ENCODE peak calls at places on chromosomes 16 and 17, in eight cellular contexts. One of them, this sample, is unnamed.

GRCh38 chr17:74768069-74768762 is 7.9 kb downstream of the NAT9 start:
- DNase-seq in stomach: peak; percentile 89
- DNase-seq in heart right ventricle: peak; percentile 78
- DNase-seq in colonic mucosa: no peak
- DNase-seq in H9: no peak
- DNase-seq in OCI-LY7: no peak
- DNase-seq in HFFc6: peak; percentile 62
- DNase-seq in BJ: no peak
- DNase-seq in this sample: peak; percentile 50

GRCh38 chr17:49798182-49798581 is 9.7 kb downstream of the KAT7 start:
- DNase-seq in stomach: no peak
- DNase-seq in heart right ventricle: no peak
- DNase-seq in colonic mucosa: no peak
- DNase-seq in H9: no peak
- DNase-seq in OCI-LY7: no peak
- DNase-seq in HFFc6: no peak
- DNase-seq in BJ: no peak
- DNase-seq in this sample: no peak

GRCh38 chr16:86225905-86226371 is 284.4 kb upstream of the FOXF1 start:
- DNase-seq in stomach: peak; percentile 22
- DNase-seq in heart right ventricle: no peak
- DNase-seq in colonic mucosa: no peak
- DNase-seq in H9: no peak
- DNase-seq in OCI-LY7: no peak
- DNase-seq in HFFc6: no peak
- DNase-seq in BJ: no peak
- DNase-seq in this sample: no peak

GRCh38 chr17:69415431-69415830 is 934 bp downstream of the MAP2K6 start:
- DNase-seq in stomach: no peak
- DNase-seq in heart right ventricle: no peak
- DNase-seq in colonic mucosa: no peak
- DNase-seq in H9: no peak
- DNase-seq in OCI-LY7: peak; percentile 13
- DNase-seq in HFFc6: no peak
- DNase-seq in BJ: no peak
- DNase-seq in this sample: no peak

GRCh38 chr17:41639492-41640473 is 15.4 kb upstream of the KRT17 start:
- DNase-seq in stomach: no peak
- DNase-seq in heart right ventricle: no peak
- DNase-seq in colonic mucosa: no peak
- DNase-seq in H9: no peak
- DNase-seq in OCI-LY7: no peak
- DNase-seq in HFFc6: no peak
- DNase-seq in BJ: no peak
- DNase-seq in this sample: no peak

GRCh38 chr17:45775148-45775547 is 9.0 kb upstream of the CRHR1 start:
- DNase-seq in stomach: no peak
- DNase-seq in heart right ventricle: no peak
- DNase-seq in colonic mucosa: no peak
- DNase-seq in H9: no peak
- DNase-seq in OCI-LY7: no peak
- DNase-seq in HFFc6: no peak
- DNase-seq in BJ: no peak
- DNase-seq in this sample: no peak

GRCh38 chr17:3946711-3947235 is 17.5 kb downstream of the ATP2A3 start:
- DNase-seq in stomach: no peak
- DNase-seq in heart right ventricle: no peak
- DNase-seq in colonic mucosa: no peak
- DNase-seq in H9: no peak
- DNase-seq in OCI-LY7: no peak
- DNase-seq in HFFc6: no peak
- DNase-seq in BJ: no peak
- DNase-seq in this sample: no peak

GRCh38 chr16:27246439-27246838 is 22.1 kb downstream of the NSMCE1 start:
- DNase-seq in stomach: no peak
- DNase-seq in heart right ventricle: no peak
- DNase-seq in colonic mucosa: no peak
- DNase-seq in H9: peak; percentile 8
- DNase-seq in OCI-LY7: no peak
- DNase-seq in HFFc6: no peak
- DNase-seq in BJ: no peak
- DNase-seq in this sample: no peak

GRCh38 chr16:78925071-78925714 is 675.3 kb downstream of the MAF start:
- DNase-seq in stomach: peak; percentile 51
- DNase-seq in heart right ventricle: peak; percentile 16
- DNase-seq in colonic mucosa: peak; percentile 32
- DNase-seq in H9: peak; percentile 46
- DNase-seq in OCI-LY7: peak; percentile 48
- DNase-seq in HFFc6: no peak
- DNase-seq in BJ: no peak
- DNase-seq in this sample: peak; percentile 39

GRCh38 chr17:57290955-57291354 is 34.6 kb downstream of the MSI2 start:
- DNase-seq in stomach: no peak
- DNase-seq in heart right ventricle: no peak
- DNase-seq in colonic mucosa: no peak
- DNase-seq in H9: no peak
- DNase-seq in OCI-LY7: no peak
- DNase-seq in HFFc6: no peak
- DNase-seq in BJ: no peak
- DNase-seq in this sample: no peak

GRCh38 chr17:78872486-78872885 is 30.5 kb downstream of the CEP295NL start:
- DNase-seq in stomach: no peak
- DNase-seq in heart right ventricle: no peak
- DNase-seq in colonic mucosa: no peak
- DNase-seq in H9: no peak
- DNase-seq in OCI-LY7: no peak
- DNase-seq in HFFc6: no peak
- DNase-seq in BJ: no peak
- DNase-seq in this sample: no peak

GRCh38 chr16:70331588-70332358 is 14.9 kb upstream of the DDX19A start:
- DNase-seq in stomach: no peak
- DNase-seq in heart right ventricle: no peak
- DNase-seq in colonic mucosa: no peak
- DNase-seq in H9: peak; percentile 37
- DNase-seq in OCI-LY7: peak; percentile 34
- DNase-seq in HFFc6: no peak
- DNase-seq in BJ: no peak
- DNase-seq in this sample: peak; percentile 26

GRCh38 chr17:46940692-46941404 is 17.9 kb downstream of the GOSR2 start:
- DNase-seq in stomach: peak; percentile 79
- DNase-seq in heart right ventricle: peak; percentile 78
- DNase-seq in colonic mucosa: peak; percentile 74
- DNase-seq in H9: peak; percentile 92
- DNase-seq in OCI-LY7: peak; percentile 86
- DNase-seq in HFFc6: peak; percentile 59
- DNase-seq in BJ: no peak
- DNase-seq in this sample: peak; percentile 90

GRCh38 chr17:82929676-82930042 is 89.8 kb upstream of the ZNF750 start:
- DNase-seq in stomach: no peak
- DNase-seq in heart right ventricle: no peak
- DNase-seq in colonic mucosa: no peak
- DNase-seq in H9: no peak
- DNase-seq in OCI-LY7: no peak
- DNase-seq in HFFc6: no peak
- DNase-seq in BJ: no peak
- DNase-seq in this sample: no peak

DNA sequence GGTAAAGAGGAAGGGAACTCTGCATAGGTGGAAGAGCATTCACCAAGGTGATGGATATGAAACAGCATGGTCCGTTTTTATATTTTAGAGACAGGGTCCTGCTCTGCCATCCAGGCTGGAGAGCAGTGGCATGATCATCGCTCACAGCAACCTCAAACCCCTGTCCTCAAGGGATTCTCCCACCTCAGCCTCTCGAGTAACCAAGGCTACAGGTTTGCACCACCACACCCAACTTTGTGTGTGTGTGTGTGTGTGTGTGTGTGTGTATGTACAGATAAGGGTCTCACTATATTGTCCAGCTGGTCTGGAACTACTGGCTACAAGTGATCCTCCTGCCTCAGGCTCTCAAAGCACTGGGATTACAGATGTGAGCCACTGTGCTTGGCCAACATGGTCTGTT is 77.5 kb upstream of the NACA2 start:
- DNase-seq in stomach: no peak
- DNase-seq in heart right ventricle: no peak
- DNase-seq in colonic mucosa: no peak
- DNase-seq in H9: no peak
- DNase-seq in OCI-LY7: no peak
- DNase-seq in HFFc6: no peak
- DNase-seq in BJ: no peak
- DNase-seq in this sample: no peak
- TF ChIP-seq CTCF in stomach: no peak
- TF ChIP-seq CTCF in heart right ventricle: no peak
- TF ChIP-seq CTCF in colonic mucosa: no peak
- TF ChIP-seq CTCF in H9: no peak
- TF ChIP-seq CTCF in OCI-LY7: no peak
- TF ChIP-seq CTCF in HFFc6: no peak
- TF ChIP-seq CTCF in BJ: no peak
- TF ChIP-seq CTCF in this sample: no peak

DNA sequence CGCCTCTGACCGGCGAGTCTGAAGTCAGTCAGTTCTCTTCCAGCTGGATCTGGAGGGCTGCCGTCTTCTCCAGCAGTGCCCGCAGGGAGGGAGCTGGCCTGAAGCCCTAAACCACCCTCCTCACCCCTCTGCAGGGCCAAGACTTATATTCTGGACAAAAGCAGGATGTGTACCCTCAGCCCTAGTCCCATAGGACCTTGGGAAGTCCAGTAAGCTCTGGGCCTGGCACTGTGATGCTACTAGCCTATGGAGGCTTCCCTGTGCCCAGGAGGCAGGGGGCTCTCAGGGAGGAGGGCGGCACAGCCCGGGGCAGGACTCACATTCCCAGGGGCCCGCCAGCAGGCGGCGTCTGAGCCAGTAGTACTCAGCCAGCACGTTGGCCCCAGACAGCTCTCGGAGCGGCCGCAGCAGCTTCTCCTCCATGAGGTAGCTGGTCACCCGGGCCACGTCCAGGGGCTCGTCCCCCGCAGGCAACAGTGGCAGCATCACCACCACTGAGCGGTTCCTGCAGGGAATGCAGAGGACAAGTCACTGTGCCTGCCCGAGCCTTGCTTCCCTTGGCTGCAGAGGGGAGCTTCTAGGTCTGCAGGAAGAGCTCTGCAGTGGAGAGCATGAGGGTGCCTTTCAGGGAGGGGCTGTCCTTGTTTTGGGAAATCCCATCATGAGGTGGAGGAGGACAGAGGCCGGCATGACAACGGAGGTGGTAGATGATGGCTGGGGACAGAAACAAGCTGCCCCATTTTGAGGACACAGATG is 41.7 kb downstream of the RMI2 start:
- DNase-seq in stomach: peak; percentile 57
- DNase-seq in heart right ventricle: no peak
- DNase-seq in colonic mucosa: no peak
- DNase-seq in H9: peak; percentile 90
- DNase-seq in OCI-LY7: peak; percentile 40
- DNase-seq in HFFc6: no peak
- DNase-seq in BJ: no peak
- DNase-seq in this sample: no peak
- TF ChIP-seq CTCF in stomach: no peak
- TF ChIP-seq CTCF in heart right ventricle: peak; percentile 47
- TF ChIP-seq CTCF in colonic mucosa: no peak
- TF ChIP-seq CTCF in H9: peak; percentile 89
- TF ChIP-seq CTCF in OCI-LY7: peak; percentile 71
- TF ChIP-seq CTCF in HFFc6: peak; percentile 72
- TF ChIP-seq CTCF in BJ: peak; percentile 64
- TF ChIP-seq CTCF in this sample: no peak

DNA sequence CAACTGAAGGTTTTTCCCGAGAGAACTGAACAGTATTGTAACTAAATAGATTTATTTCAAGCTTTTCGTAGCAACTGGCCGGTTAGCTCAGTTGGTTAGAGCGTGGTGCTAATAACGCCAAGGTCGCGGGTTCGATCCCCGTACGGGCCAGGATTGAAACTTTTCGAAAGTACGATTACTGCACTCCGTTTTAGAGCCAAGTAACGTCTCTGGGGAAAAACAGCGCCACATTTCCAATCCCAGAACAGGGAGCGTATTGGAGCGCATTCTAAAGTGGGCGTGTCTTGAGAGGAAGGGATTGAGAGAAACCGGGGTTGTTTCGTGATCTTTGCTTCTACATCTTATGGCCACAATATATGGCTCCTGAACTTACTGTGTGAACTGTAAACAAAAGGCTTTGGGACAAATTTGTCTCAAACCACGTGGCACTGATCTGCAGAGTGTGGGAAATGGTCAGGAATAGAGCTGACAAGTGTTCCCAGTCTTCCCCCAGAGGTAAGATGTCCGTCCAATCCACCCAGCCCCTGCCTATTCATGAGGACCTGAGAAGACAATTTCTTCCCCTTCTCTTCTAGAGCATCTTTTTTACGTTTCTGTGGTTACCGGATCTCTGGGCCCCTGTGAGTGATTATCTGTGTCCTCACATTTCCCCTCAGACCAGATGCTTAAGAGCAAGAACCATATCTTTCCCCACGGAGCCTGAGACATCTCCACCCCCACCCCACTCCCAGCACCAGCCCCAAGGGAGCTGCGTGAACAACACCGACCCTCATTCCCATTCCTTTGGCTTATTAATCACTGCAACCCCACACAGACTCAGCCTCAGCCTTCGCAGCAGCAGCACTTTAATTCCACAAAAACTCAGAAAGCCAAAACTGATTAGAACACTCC is 2.2 kb downstream of the BORCS6 start:
- DNase-seq in stomach: peak; percentile 95
- DNase-seq in heart right ventricle: peak; percentile 96
- DNase-seq in colonic mucosa: peak; percentile 96
- DNase-seq in H9: peak; percentile 98
- DNase-seq in OCI-LY7: peak; percentile 93
- DNase-seq in HFFc6: peak; percentile 100
- DNase-seq in BJ: peak; percentile 95
- DNase-seq in this sample: peak; percentile 87
- TF ChIP-seq CTCF in stomach: no peak
- TF ChIP-seq CTCF in heart right ventricle: no peak
- TF ChIP-seq CTCF in colonic mucosa: no peak
- TF ChIP-seq CTCF in H9: no peak
- TF ChIP-seq CTCF in OCI-LY7: peak; percentile 12
- TF ChIP-seq CTCF in HFFc6: peak; percentile 43
- TF ChIP-seq CTCF in BJ: no peak
- TF ChIP-seq CTCF in this sample: no peak

DNA sequence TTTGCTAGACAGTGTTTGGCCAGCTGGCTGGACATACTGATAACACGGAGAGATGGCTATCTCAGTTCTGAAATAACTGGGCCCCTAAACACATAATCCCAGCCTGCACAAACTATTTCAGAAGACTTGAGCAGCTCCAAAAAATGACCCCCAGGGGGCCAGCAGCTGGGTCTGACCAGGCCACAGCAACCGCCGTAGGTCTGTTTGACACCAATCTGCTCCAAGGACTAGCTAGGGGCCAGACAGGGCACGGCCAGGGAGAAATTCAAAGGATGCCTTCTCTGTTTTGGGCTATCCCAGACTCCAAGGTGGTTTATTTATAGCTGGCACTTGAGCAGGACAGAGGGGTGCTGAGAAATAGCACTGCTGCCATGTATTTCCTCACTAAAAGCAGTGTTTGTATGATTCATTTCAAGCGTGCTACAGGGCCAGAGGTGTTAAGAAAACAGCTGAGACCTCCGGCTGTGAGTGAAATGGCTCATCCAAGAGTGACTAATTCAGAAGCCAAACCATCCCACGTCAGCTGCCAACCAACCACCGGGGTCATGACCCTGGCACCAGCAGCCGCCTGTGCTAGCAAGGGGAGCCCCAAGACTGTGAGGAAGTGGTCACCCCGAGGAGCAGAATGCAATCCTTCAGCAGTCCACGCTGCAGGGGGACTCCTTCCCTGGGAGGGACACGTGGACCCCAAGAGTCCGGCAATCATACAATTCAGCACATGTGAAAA is 5.7 kb downstream of the GGA2 start:
- DNase-seq in stomach: peak; percentile 46
- DNase-seq in heart right ventricle: peak; percentile 16
- DNase-seq in colonic mucosa: peak; percentile 33
- DNase-seq in H9: peak; percentile 43
- DNase-seq in OCI-LY7: peak; percentile 34
- DNase-seq in HFFc6: peak; percentile 94
- DNase-seq in BJ: peak; percentile 49
- DNase-seq in this sample: peak; percentile 72
- TF ChIP-seq CTCF in stomach: no peak
- TF ChIP-seq CTCF in heart right ventricle: no peak
- TF ChIP-seq CTCF in colonic mucosa: no peak
- TF ChIP-seq CTCF in H9: no peak
- TF ChIP-seq CTCF in OCI-LY7: peak; percentile 34
- TF ChIP-seq CTCF in HFFc6: peak; percentile 52
- TF ChIP-seq CTCF in BJ: no peak
- TF ChIP-seq CTCF in this sample: no peak